ENCODE peak calls at places on chromosomes 13 and 19, in five cellular contexts. One of them, this sample, is unnamed.

GRCh38 chr13:49607761-49608160 is 20.5 kb upstream of the ARL11 start:
- DNase-seq in H1: no peak
- DNase-seq in K562: no peak
- DNase-seq in NT2/D1: no peak
- DNase-seq in HCT116: no peak
- DNase-seq in this sample: no peak

GRCh38 chr13:59679239-59679638 is 484.5 kb downstream of the DIAPH3 start:
- DNase-seq in HCT116: no peak
- DNase-seq in H1: no peak
- DNase-seq in K562: no peak
- DNase-seq in NT2/D1: peak; percentile 9
- DNase-seq in this sample: no peak

GRCh38 chr13:114087430-114087829 is 45.0 kb downstream of the RASA3 start:
- DNase-seq in HCT116: no peak
- DNase-seq in H1: no peak
- DNase-seq in K562: no peak
- DNase-seq in NT2/D1: no peak
- DNase-seq in this sample: no peak

GRCh38 chr13:99415851-99416331 is 85.4 kb upstream of the TM9SF2 start:
- DNase-seq in HCT116: no peak
- DNase-seq in NT2/D1: no peak
- DNase-seq in H1: no peak
- DNase-seq in K562: no peak
- DNase-seq in this sample: no peak

GRCh38 chr19:42466521-42467436 is 24.0 kb upstream of the CXCL17 start:
- DNase-seq in K562: no peak
- DNase-seq in H1: no peak
- DNase-seq in HCT116: no peak
- DNase-seq in NT2/D1: no peak
- DNase-seq in this sample: no peak

GRCh38 chr13:110618780-110619179 is 3.4 kb downstream of the NAXD start:
- DNase-seq in K562: no peak
- DNase-seq in H1: no peak
- DNase-seq in NT2/D1: no peak
- DNase-seq in HCT116: no peak
- DNase-seq in this sample: no peak

GRCh38 chr19:10681658-10682057 is 19.6 kb upstream of the QTRT1 start:
- DNase-seq in H1: no peak
- DNase-seq in K562: no peak
- DNase-seq in HCT116: no peak
- DNase-seq in NT2/D1: no peak
- DNase-seq in this sample: no peak

GRCh38 chr13:31797154-31797775 is 57.9 kb downstream of the RXFP2 start:
- DNase-seq in NT2/D1: no peak
- DNase-seq in HCT116: peak; percentile 8
- DNase-seq in K562: peak; percentile 3
- DNase-seq in H1: no peak
- DNase-seq in this sample: peak; percentile 3

GRCh38 chr19:10899171-10899653 is 27.9 kb downstream of the CARM1 start:
- DNase-seq in K562: no peak
- DNase-seq in NT2/D1: no peak
- DNase-seq in HCT116: no peak
- DNase-seq in H1: no peak
- DNase-seq in this sample: no peak

GRCh38 chr13:97295279-97296182 is 73.4 kb downstream of the MBNL2 start:
- DNase-seq in HCT116: no peak
- DNase-seq in K562: no peak
- DNase-seq in H1: no peak
- DNase-seq in NT2/D1: no peak
- DNase-seq in this sample: no peak

GRCh38 chr13:31846984-31847752 is 107.8 kb downstream of the RXFP2 start:
- DNase-seq in NT2/D1: no peak
- DNase-seq in HCT116: no peak
- DNase-seq in H1: no peak
- DNase-seq in K562: peak; percentile 5
- DNase-seq in this sample: no peak

GRCh38 chr13:100403675-100404074 is 184.9 kb downstream of the GGACT start:
- DNase-seq in HCT116: no peak
- DNase-seq in H1: no peak
- DNase-seq in NT2/D1: peak; percentile 16
- DNase-seq in K562: no peak
- DNase-seq in this sample: no peak

GRCh38 chr13:21777166-21777565 is 106.3 kb downstream of the FGF9 start:
- DNase-seq in HCT116: no peak
- DNase-seq in K562: no peak
- DNase-seq in H1: no peak
- DNase-seq in NT2/D1: no peak
- DNase-seq in this sample: no peak

GRCh38 chr19:52785506-52785905 is 1.1 kb downstream of the ZNF600 start:
- DNase-seq in K562: no peak
- DNase-seq in H1: no peak
- DNase-seq in NT2/D1: no peak
- DNase-seq in HCT116: no peak
- DNase-seq in this sample: no peak

GRCh38 chr13:32001392-32001768 is 30.2 kb upstream of the FRY start:
- DNase-seq in HCT116: peak; percentile 22
- DNase-seq in NT2/D1: peak; percentile 23
- DNase-seq in K562: peak; percentile 30
- DNase-seq in H1: no peak
- DNase-seq in this sample: peak; percentile 71

GRCh38 chr13:85586422-85586831 is 212.8 kb downstream of the SLITRK6 start:
- DNase-seq in NT2/D1: no peak
- DNase-seq in H1: no peak
- DNase-seq in HCT116: no peak
- DNase-seq in K562: no peak
- DNase-seq in this sample: no peak

GRCh38 chr19:49506575-49507105 is 5.8 kb upstream of the FCGRT start:
- DNase-seq in HCT116: no peak
- DNase-seq in K562: peak; percentile 87
- DNase-seq in H1: no peak
- DNase-seq in NT2/D1: peak; percentile 66
- DNase-seq in this sample: peak; percentile 71

GRCh38 chr13:48156466-48156865 is 61.6 kb upstream of the MED4 start:
- DNase-seq in HCT116: peak; percentile 13
- DNase-seq in K562: peak; percentile 19
- DNase-seq in H1: no peak
- DNase-seq in NT2/D1: no peak
- DNase-seq in this sample: no peak

GRCh38 chr13:38341149-38341692 is 8.4 kb upstream of the UFM1 start:
- DNase-seq in HCT116: no peak
- DNase-seq in H1: no peak
- DNase-seq in NT2/D1: no peak
- DNase-seq in K562: peak; percentile 30
- DNase-seq in this sample: no peak

GRCh38 chr13:40048551-40048950 is 393.1 kb downstream of the COG6 start:
- DNase-seq in K562: no peak
- DNase-seq in HCT116: no peak
- DNase-seq in H1: no peak
- DNase-seq in NT2/D1: no peak
- DNase-seq in this sample: no peak

GRCh38 chr13:99974296-99974938 is 2.9 kb upstream of the ZIC5 start:
- DNase-seq in NT2/D1: no peak
- DNase-seq in HCT116: no peak
- DNase-seq in H1: no peak
- DNase-seq in K562: no peak
- DNase-seq in this sample: no peak

GRCh38 chr13:45737571-45738002 is 35.5 kb downstream of the CBY2 start:
- DNase-seq in HCT116: peak; percentile 16
- DNase-seq in NT2/D1: peak; percentile 9
- DNase-seq in K562: peak; percentile 20
- DNase-seq in H1: no peak
- DNase-seq in this sample: no peak

GRCh38 chr19:16386619-16387240 is 62.1 kb downstream of the KLF2 start:
- DNase-seq in HCT116: peak; percentile 27
- DNase-seq in H1: peak; percentile 25
- DNase-seq in K562: peak; percentile 57
- DNase-seq in NT2/D1: peak; percentile 42
- DNase-seq in this sample: peak; percentile 32

GRCh38 chr19:54415208-54415900 is at the start of gene TTYH1:
- DNase-seq in K562: peak; percentile 69
- DNase-seq in H1: no peak
- DNase-seq in NT2/D1: no peak
- DNase-seq in HCT116: no peak
- DNase-seq in this sample: no peak

GRCh38 chr19:9947441-9947840 is 11.1 kb upstream of the OLFM2 start:
- DNase-seq in NT2/D1: no peak
- DNase-seq in HCT116: no peak
- DNase-seq in K562: peak; percentile 59
- DNase-seq in H1: no peak
- DNase-seq in this sample: no peak

GRCh38 chr19:16824658-16825311 is 4.4 kb upstream of the SIN3B start:
- DNase-seq in NT2/D1: no peak
- DNase-seq in HCT116: no peak
- DNase-seq in H1: no peak
- DNase-seq in K562: no peak
- DNase-seq in this sample: no peak

GRCh38 chr19:3520166-3521103 is 14.3 kb downstream of the FZR1 start:
- DNase-seq in K562: peak; percentile 93
- DNase-seq in NT2/D1: no peak
- DNase-seq in HCT116: no peak
- DNase-seq in H1: no peak
- DNase-seq in this sample: no peak

GRCh38 chr19:37303591-37304171 is 67.2 kb upstream of the ZNF527 start:
- DNase-seq in NT2/D1: no peak
- DNase-seq in HCT116: no peak
- DNase-seq in H1: no peak
- DNase-seq in K562: no peak
- DNase-seq in this sample: no peak

GRCh38 chr19:23901360-23901759 is 13.3 kb upstream of the ZNF726 start:
- DNase-seq in K562: no peak
- DNase-seq in HCT116: no peak
- DNase-seq in H1: no peak
- DNase-seq in NT2/D1: no peak
- DNase-seq in this sample: no peak

DNA sequence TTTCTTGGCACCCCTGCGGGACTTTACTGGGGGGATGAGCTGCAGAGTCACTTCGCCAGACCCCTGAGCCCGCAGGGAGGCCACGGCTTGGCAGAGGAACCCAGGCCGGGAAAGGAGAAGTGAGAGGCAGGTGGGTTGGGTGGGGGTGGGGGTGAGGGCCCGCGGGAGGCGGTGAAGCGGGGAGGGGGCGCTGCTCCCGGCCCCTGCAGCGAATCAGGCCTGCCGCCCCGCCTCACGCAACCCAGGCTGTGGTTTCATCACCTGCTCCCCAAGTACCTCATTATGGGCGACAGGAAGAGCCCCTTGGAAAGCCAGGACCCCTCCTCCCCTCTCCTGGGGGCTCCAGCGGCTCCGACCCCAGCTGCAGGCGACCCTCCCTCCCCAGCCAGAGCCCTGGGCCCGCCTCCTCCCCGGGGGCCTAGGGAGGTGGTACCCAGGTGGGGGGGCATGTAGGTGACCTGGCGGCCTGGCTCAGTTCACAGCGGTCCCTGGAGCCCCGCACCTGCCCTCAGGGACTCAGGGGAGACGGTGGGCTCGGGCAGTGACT is 9.5 kb downstream of the MEF2B start:
- DNase-seq in H1: peak; percentile 33
- DNase-seq in HCT116: no peak
- DNase-seq in NT2/D1: no peak
- DNase-seq in K562: no peak
- DNase-seq in this sample: no peak
- TF ChIP-seq ZNF274 in H1: no peak
- TF ChIP-seq ZNF274 in HCT116: no peak
- TF ChIP-seq ZNF274 in NT2/D1: no peak
- TF ChIP-seq ZNF274 in K562: no peak
- TF ChIP-seq ZNF274 in this sample: no peak

GRCh38 chr19:12720851-12721655 is 2.7 kb downstream of the TNPO2 start:
- DNase-seq in K562: peak; percentile 49
- DNase-seq in NT2/D1: no peak
- DNase-seq in H1: no peak
- DNase-seq in HCT116: no peak
- DNase-seq in this sample: no peak
- TF ChIP-seq ZNF274 in K562: no peak
- TF ChIP-seq ZNF274 in NT2/D1: no peak
- TF ChIP-seq ZNF274 in H1: no peak
- TF ChIP-seq ZNF274 in HCT116: no peak
- TF ChIP-seq ZNF274 in this sample: no peak

GRCh38 chr13:44193731-44194130 is 179.9 kb upstream of the SERP2 start:
- DNase-seq in H1: no peak
- DNase-seq in K562: no peak
- DNase-seq in NT2/D1: no peak
- DNase-seq in HCT116: no peak
- DNase-seq in this sample: no peak

GRCh38 chr13:44189085-44189484 is 184.5 kb upstream of the SERP2 start:
- DNase-seq in H1: no peak
- DNase-seq in NT2/D1: no peak
- DNase-seq in HCT116: no peak
- DNase-seq in K562: no peak
- DNase-seq in this sample: no peak

GRCh38 chr13:44188257-44188656 is 185.4 kb upstream of the SERP2 start:
- DNase-seq in HCT116: peak; percentile 16
- DNase-seq in H1: no peak
- DNase-seq in K562: no peak
- DNase-seq in NT2/D1: no peak
- DNase-seq in this sample: no peak

GRCh38 chr13:44191103-44191502 is 182.5 kb upstream of the SERP2 start:
- DNase-seq in H1: no peak
- DNase-seq in NT2/D1: no peak
- DNase-seq in HCT116: no peak
- DNase-seq in K562: no peak
- DNase-seq in this sample: no peak

GRCh38 chr13:44191504-44192171 is 182.0 kb upstream of the SERP2 start:
- DNase-seq in K562: peak; percentile 49
- DNase-seq in HCT116: peak; percentile 81
- DNase-seq in NT2/D1: peak; percentile 25
- DNase-seq in H1: no peak
- DNase-seq in this sample: peak; percentile 64
- TF ChIP-seq ZNF274 in K562: no peak
- TF ChIP-seq ZNF274 in HCT116: no peak
- TF ChIP-seq ZNF274 in NT2/D1: no peak
- TF ChIP-seq ZNF274 in H1: no peak
- TF ChIP-seq ZNF274 in this sample: no peak

DNA sequence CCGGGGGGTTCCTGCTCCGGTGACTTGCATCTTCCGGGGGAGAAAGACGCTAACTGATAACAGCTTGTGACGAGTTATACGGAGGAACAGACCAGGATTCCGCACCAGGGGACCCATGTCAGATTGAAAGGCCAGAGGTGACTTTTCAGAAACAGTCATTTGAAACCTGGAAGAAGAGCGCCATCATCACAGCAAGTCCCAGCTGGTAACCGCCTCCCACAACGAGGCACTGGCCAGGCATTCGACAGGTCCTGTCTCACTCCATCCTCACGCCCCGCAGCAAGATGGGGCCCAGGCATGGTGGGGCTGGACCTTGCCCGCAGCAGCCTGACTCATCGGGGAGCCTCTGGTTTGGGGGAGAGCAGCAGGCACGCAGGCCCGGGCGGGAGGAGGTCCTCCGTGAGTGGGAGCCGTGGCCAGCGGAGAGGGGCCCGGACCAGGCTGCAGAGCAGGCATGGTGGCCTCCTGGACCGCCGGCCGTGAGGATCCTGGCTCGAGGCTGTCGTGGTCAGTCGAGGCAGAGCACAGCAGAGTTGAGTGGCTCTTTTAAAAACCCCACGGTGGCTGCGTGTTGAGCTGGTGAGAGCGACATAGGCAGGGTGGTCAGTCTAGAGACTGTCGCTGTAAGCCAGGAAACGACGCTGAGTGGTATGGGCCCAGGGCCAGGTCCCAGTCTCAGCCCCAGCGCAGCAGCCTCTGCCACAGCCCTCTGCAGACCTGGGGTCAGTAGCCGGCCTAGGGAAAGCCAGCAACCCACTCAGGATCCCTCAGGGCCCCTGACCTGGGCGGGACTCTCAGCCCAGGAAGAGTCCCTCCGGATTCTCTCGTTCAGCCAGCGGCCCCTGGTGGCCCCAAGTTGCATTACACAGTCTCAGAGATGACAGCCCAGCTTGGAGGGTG is 94.9 kb upstream of the MCF2L start:
- DNase-seq in NT2/D1: no peak
- DNase-seq in HCT116: peak; percentile 48
- DNase-seq in K562: peak; percentile 75
- DNase-seq in H1: peak; percentile 33
- DNase-seq in this sample: peak; percentile 67
- TF ChIP-seq ZNF274 in NT2/D1: no peak
- TF ChIP-seq ZNF274 in HCT116: no peak
- TF ChIP-seq ZNF274 in K562: no peak
- TF ChIP-seq ZNF274 in H1: no peak
- TF ChIP-seq ZNF274 in this sample: no peak

This sample was measured in HepG2.